ENCODE peak calls at places on chromosomes 3 and 15, in four cellular contexts. N is HepG2, K is H1, O is A549. B is an unnamed sample.

GRCh38 chr15:34855893-34856292 is 60.5 kb upstream of the ACTC1 start:
- DNase-seq in K (no peak), O (no peak), N (no peak), B (no peak)

GRCh38 chr15:86040360-86041095 is 39.1 kb upstream of the AGBL1 start:
- DNase-seq in K (peak), O (no peak), N (no peak), B (no peak)

GRCh38 chr15:47959617-47960398 is 161.0 kb upstream of the SLC24A5 start:
- DNase-seq in O (no peak), N (no peak), K (no peak), B (no peak)

GRCh38 chr3:64600246-64600645 is 87.6 kb downstream of the ADAMTS9 start:
- DNase-seq in O (no peak), N (no peak), K (no peak), B (no peak)

GRCh38 chr3:78143000-78143399 is 1103.1 kb downstream of the ROBO2 start:
- DNase-seq in N (no peak), O (no peak), K (no peak), B (no peak)

GRCh38 chr15:101479851-101480612 is 9.5 kb downstream of the PCSK6 start:
- DNase-seq in N (no peak), O (no peak), K (no peak), B (no peak)

GRCh38 chr3:32948625-32949445 is 2.6 kb upstream of the CCR4 start:
- DNase-seq in K (no peak), N (no peak), O (no peak), B (no peak)

GRCh38 chr3:141570068-141570467 is 83.2 kb downstream of the RASA2 start:
- DNase-seq in N (no peak), K (no peak), O (no peak), B (no peak)

GRCh38 chr3:100024520-100025303 is 89.6 kb downstream of the FILIP1L start:
- DNase-seq in O (no peak), K (no peak), N (peak), B (no peak)

GRCh38 chr3:42539871-42540714 is 37.6 kb downstream of the VIPR1 start:
- DNase-seq in O (peak), K (peak), N (peak), B (peak)

GRCh38 chr3:14113964-14114667 is 10.6 kb downstream of the CHCHD4 start:
- DNase-seq in K (no peak), O (no peak), N (peak), B (no peak)

GRCh38 chr3:43970920-43971319 is 270.8 kb upstream of the TOPAZ1 start:
- DNase-seq in K (no peak), N (no peak), O (no peak), B (no peak)

GRCh38 chr15:43276563-43277200 is 10.0 kb upstream of the TGM5 start:
- DNase-seq in O (no peak), N (no peak), K (no peak), B (no peak)

GRCh38 chr3:148643389-148643840 is 54.3 kb upstream of the AGTR1 start:
- DNase-seq in K (no peak), O (no peak), N (no peak), B (no peak)

GRCh38 chr3:188170461-188171459 is 16.8 kb downstream of the LPP start:
- DNase-seq in N (peak), O (no peak), K (no peak), B (no peak)

GRCh38 chr15:65970937-65971740 is 101.8 kb downstream of the RAB11A start:
- DNase-seq in N (no peak), O (no peak), K (no peak), B (no peak)

GRCh38 chr3:189080745-189081144 is 91.0 kb upstream of the TPRG1 start:
- DNase-seq in N (no peak), K (no peak), O (no peak), B (no peak)

GRCh38 chr3:42498034-42498433 is 4.4 kb upstream of the VIPR1 start:
- DNase-seq in O (no peak), K (no peak), N (no peak), B (no peak)

GRCh38 chr3:128649264-128649663 is 1.4 kb downstream of the RPN1 start:
- DNase-seq in K (no peak), N (no peak), O (no peak), B (no peak)

GRCh38 chr3:132443421-132443820 is 26.1 kb downstream of the DNAJC13 start:
- DNase-seq in O (no peak), N (no peak), K (no peak), B (no peak)

GRCh38 chr15:27365441-27365840 is 394.5 kb downstream of the GABRG3 start:
- DNase-seq in N (no peak), O (no peak), K (no peak), B (no peak)

GRCh38 chr3:124997303-124998246 is 58.2 kb downstream of the HEG1 start:
- DNase-seq in K (no peak), O (no peak), N (no peak), B (no peak)

GRCh38 chr15:42344763-42345162 is 14.5 kb upstream of the CAPN3 start:
- DNase-seq in K (no peak), O (no peak), N (no peak), B (no peak)

GRCh38 chr3:99250272-99250671 is 348.8 kb upstream of the DCBLD2 start:
- DNase-seq in K (no peak), N (no peak), O (no peak), B (no peak)

GRCh38 chr3:141556034-141556433 is 69.2 kb downstream of the RASA2 start:
- DNase-seq in N (no peak), O (no peak), K (no peak), B (no peak)

GRCh38 chr15:59843609-59844008 is 154.5 kb upstream of the BNIP2 start:
- DNase-seq in N (no peak), O (no peak), K (no peak), B (no peak)

GRCh38 chr3:67109651-67110204 is 111.6 kb downstream of the KBTBD8 start:
- DNase-seq in K (no peak), N (peak), O (peak), B (no peak)

GRCh38 chr15:38041576-38041975 is 107.1 kb downstream of the TMCO5A start:
- DNase-seq in K (no peak), N (no peak), O (no peak), B (no peak)

GRCh38 chr15:31516459-31516858 is 189.8 kb downstream of the KLF13 start:
- DNase-seq in O (no peak), K (no peak), N (no peak), B (no peak)

GRCh38 chr3:149670742-149671492 is 13.1 kb upstream of the WWTR1 start:
- DNase-seq in O (no peak), K (no peak), N (peak), B (no peak)

GRCh38 chr3:177295116-177295515 is 97.8 kb upstream of the TBL1XR1 start:
- DNase-seq in K (no peak), N (no peak), O (no peak), B (peak)

GRCh38 chr3:192901435-192901834 is 16.2 kb downstream of the MB21D2 start:
- DNase-seq in K (no peak), N (no peak), O (no peak), B (no peak)

GRCh38 chr3:63977893-63978292 is 45.4 kb downstream of the PSMD6 start:
- DNase-seq in K (no peak), O (no peak), N (no peak), B (no peak)

GRCh38 chr15:74313889-74314288 is 53.6 kb downstream of the CYP11A1 start:
- DNase-seq in O (no peak), K (no peak), N (no peak), B (no peak)

GRCh38 chr15:77027697-77028450 is 32.9 kb downstream of the PSTPIP1 start:
- DNase-seq in N (no peak), O (no peak), K (no peak), B (peak)

GRCh38 chr3:72745146-72745976 is 102.9 kb downstream of the SHQ1 start:
- DNase-seq in N (no peak), K (no peak), O (no peak), B (peak)

GRCh38 chr3:64174328-64174727 is 50.9 kb downstream of the PRICKLE2 start:
- DNase-seq in K (no peak), O (no peak), N (peak), B (no peak)

GRCh38 chr15:40336129-40337122 is 4.3 kb downstream of the CCDC9B start:
- DNase-seq in O (no peak), N (no peak), K (no peak), B (no peak)

GRCh38 chr3:5330152-5330810 is 142.8 kb downstream of the EDEM1 start:
- DNase-seq in O (peak), N (peak), K (no peak), B (no peak)

GRCh38 chr3:59108091-59108815 is 58.4 kb upstream of the CFAP20DC start:
- DNase-seq in N (no peak), K (no peak), O (no peak), B (no peak)
- TF ChIP-seq EP300 in N (no peak), K (no peak), O (no peak), B (no peak)

DNA sequence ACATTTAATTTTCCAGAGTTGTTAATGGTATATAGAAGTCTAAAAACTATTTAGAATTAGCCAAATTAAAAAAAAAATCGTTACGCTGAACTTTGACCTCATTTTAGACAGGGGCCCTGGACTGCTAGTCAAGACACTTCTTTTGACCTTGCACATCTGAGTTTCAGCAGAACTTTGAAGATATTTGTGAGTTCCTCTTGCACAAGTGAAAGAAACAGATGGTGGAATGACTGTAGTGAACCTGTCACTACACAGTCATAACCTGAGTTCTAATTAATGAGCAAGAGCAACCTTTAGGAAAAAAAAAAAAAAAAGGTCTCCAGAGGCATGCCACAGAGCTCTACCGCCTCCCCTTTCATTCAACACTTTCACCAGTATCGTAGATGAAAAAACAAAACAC is 5.3 kb downstream of the MYO5C start:
- DNase-seq in N (no peak), K (no peak), O (no peak), B (no peak)
- TF ChIP-seq EP300 in N (no peak), K (no peak), O (no peak), B (no peak)

GRCh38 chr3:81311321-81311720 is 450.1 kb downstream of the GBE1 start:
- DNase-seq in K (no peak), N (no peak), O (no peak), B (no peak)
- TF ChIP-seq EP300 in K (no peak), N (no peak), O (no peak), B (no peak)

GRCh38 chr15:67792250-67792942 is 32.9 kb upstream of the SKOR1 start:
- DNase-seq in N (no peak), K (no peak), O (no peak), B (no peak)
- TF ChIP-seq EP300 in N (no peak), K (no peak), O (no peak), B (no peak)

GRCh38 chr3:13013151-13013561 is 60.1 kb downstream of the IQSEC1 start:
- DNase-seq in O (no peak), K (no peak), N (no peak), B (no peak)

GRCh38 chr3:13013595-13013993 is 59.6 kb downstream of the IQSEC1 start:
- DNase-seq in K (no peak), N (no peak), O (no peak), B (peak)

GRCh38 chr3:13014755-13015285 is 58.4 kb downstream of the IQSEC1 start:
- DNase-seq in K (no peak), N (no peak), O (no peak), B (peak)

GRCh38 chr3:13015286-13016082 is 57.7 kb downstream of the IQSEC1 start:
- DNase-seq in K (no peak), N (no peak), O (no peak), B (peak)

GRCh38 chr3:13013994-13014754 is 59.1 kb downstream of the IQSEC1 start:
- DNase-seq in O (no peak), N (no peak), K (no peak), B (no peak)
- TF ChIP-seq EP300 in O (no peak), N (no peak), K (no peak), B (no peak)